ENCODE peak calls at places on chromosomes 12 and 14, in four cellular contexts. M is HCT116, S is psoas muscle, R is RKO. K is an unnamed sample.

GRCh38 chr12:29741342-29742241 is 42.1 kb downstream of the TMTC1 start:
- DNase-seq in M (no peak), S (no peak), R (no peak), K (no peak)

GRCh38 chr14:95885866-95886265 is 9.2 kb downstream of the TUNAR start:
- DNase-seq in M (no peak), S (no peak), R (no peak), K (no peak)

GRCh38 chr12:96094201-96094600 is 58.8 kb upstream of the LTA4H start:
- DNase-seq in M (peak; percentile 42), S (no peak), R (no peak), K (peak; percentile 22)

GRCh38 chr14:105041841-105042765 is 21.2 kb upstream of the CDCA4 start:
- DNase-seq in M (no peak), S (no peak), R (no peak), K (peak; percentile 36)

GRCh38 chr14:30854492-30854891 is 19.9 kb upstream of the COCH start:
- DNase-seq in M (no peak), S (no peak), R (no peak), K (no peak)

GRCh38 chr14:77708749-77709148 is 846 bp downstream of the SLIRP start:
- DNase-seq in M (no peak), S (no peak), R (no peak), K (no peak)

GRCh38 chr12:70853326-70853725 is 67.2 kb downstream of the PTPRR start:
- DNase-seq in M (no peak), S (no peak), R (no peak), K (no peak)

GRCh38 chr12:12273291-12273957 is 6.6 kb upstream of the LRP6 start:
- DNase-seq in M (no peak), S (no peak), R (no peak), K (no peak)

GRCh38 chr12:132285991-132286681 is 43.3 kb downstream of the GALNT9 start:
- DNase-seq in M (no peak), S (peak; percentile 40), R (no peak), K (no peak)